ENCODE peak calls at places on chromosomes 13 and 19, in six cellular contexts. One of them, this sample, is unnamed.

GRCh38 chr13:111967572-111968201 is 99.3 kb upstream of the SOX1 start:
- DNase-seq in fibroblast of mammary gland: no peak
- DNase-seq in Calu3: no peak
- DNase-seq in M059J: no peak
- DNase-seq in IMR-90: no peak
- DNase-seq in AG08395: no peak
- DNase-seq in this sample: no peak

GRCh38 chr13:43546260-43546659 is 240.5 kb downstream of the ENOX1 start:
- DNase-seq in fibroblast of mammary gland: peak; percentile 46
- DNase-seq in Calu3: no peak
- DNase-seq in M059J: no peak
- DNase-seq in IMR-90: no peak
- DNase-seq in AG08395: no peak
- DNase-seq in this sample: peak; percentile 34

GRCh38 chr19:22901431-22902130 is 69.5 kb downstream of the ZNF723 start:
- DNase-seq in fibroblast of mammary gland: no peak
- DNase-seq in Calu3: no peak
- DNase-seq in M059J: no peak
- DNase-seq in IMR-90: no peak
- DNase-seq in AG08395: no peak
- DNase-seq in this sample: no peak

GRCh38 chr13:24516919-24517318 is 4.3 kb upstream of the PARP4 start:
- DNase-seq in fibroblast of mammary gland: no peak
- DNase-seq in Calu3: no peak
- DNase-seq in M059J: no peak
- DNase-seq in IMR-90: no peak
- DNase-seq in AG08395: no peak
- DNase-seq in this sample: no peak

GRCh38 chr13:62643007-62643483 is 1227.4 kb upstream of the PCDH20 start:
- DNase-seq in fibroblast of mammary gland: peak; percentile 58
- DNase-seq in Calu3: peak; percentile 49
- DNase-seq in M059J: peak; percentile 50
- DNase-seq in IMR-90: peak; percentile 66
- DNase-seq in AG08395: no peak
- DNase-seq in this sample: no peak

GRCh38 chr19:10206226-10206873 is 11.6 kb upstream of the DNMT1 start:
- DNase-seq in fibroblast of mammary gland: peak; percentile 69
- DNase-seq in Calu3: peak; percentile 70
- DNase-seq in M059J: peak; percentile 96
- DNase-seq in IMR-90: peak; percentile 66
- DNase-seq in AG08395: peak; percentile 50
- DNase-seq in this sample: peak; percentile 41

GRCh38 chr19:5714819-5715218 is 5.1 kb downstream of the LONP1 start:
- DNase-seq in fibroblast of mammary gland: peak; percentile 34
- DNase-seq in Calu3: no peak
- DNase-seq in M059J: no peak
- DNase-seq in IMR-90: no peak
- DNase-seq in AG08395: no peak
- DNase-seq in this sample: no peak

GRCh38 chr13:76792680-76793334 is 93.4 kb downstream of the KCTD12 start:
- DNase-seq in fibroblast of mammary gland: peak; percentile 81
- DNase-seq in Calu3: no peak
- DNase-seq in M059J: peak; percentile 55
- DNase-seq in IMR-90: peak; percentile 66
- DNase-seq in AG08395: peak; percentile 80
- DNase-seq in this sample: peak; percentile 68

GRCh38 chr19:46639356-46640061 is 3.5 kb upstream of the GNG8 start:
- DNase-seq in fibroblast of mammary gland: peak; percentile 69
- DNase-seq in Calu3: no peak
- DNase-seq in M059J: peak; percentile 68
- DNase-seq in IMR-90: peak; percentile 58
- DNase-seq in AG08395: peak; percentile 83
- DNase-seq in this sample: no peak

GRCh38 chr19:53467138-53467502 is 413 bp upstream of the ZNF813 start:
- DNase-seq in fibroblast of mammary gland: no peak
- DNase-seq in Calu3: no peak
- DNase-seq in M059J: no peak
- DNase-seq in IMR-90: no peak
- DNase-seq in AG08395: peak; percentile 6
- DNase-seq in this sample: no peak

GRCh38 chr19:17654993-17655392 is 33.2 kb downstream of the UNC13A start:
- DNase-seq in fibroblast of mammary gland: no peak
- DNase-seq in Calu3: peak; percentile 17
- DNase-seq in M059J: no peak
- DNase-seq in IMR-90: no peak
- DNase-seq in AG08395: no peak
- DNase-seq in this sample: no peak

GRCh38 chr13:43094901-43095300 is 71.5 kb downstream of the DNAJC15 start:
- DNase-seq in fibroblast of mammary gland: peak; percentile 26
- DNase-seq in Calu3: no peak
- DNase-seq in M059J: peak; percentile 15
- DNase-seq in IMR-90: no peak
- DNase-seq in AG08395: no peak
- DNase-seq in this sample: no peak

GRCh38 chr13:35518337-35518736 is 41.8 kb upstream of the MAB21L1 start:
- DNase-seq in fibroblast of mammary gland: no peak
- DNase-seq in Calu3: no peak
- DNase-seq in M059J: peak; percentile 76
- DNase-seq in IMR-90: no peak
- DNase-seq in AG08395: no peak
- DNase-seq in this sample: peak; percentile 1